ENCODE peak calls at places on chromosomes 5 and 9, in five cellular contexts. T, E, K, C and G are unnamed samples.

GRCh38 chr5:17180957-17181723 is 36.3 kb upstream of the BASP1 start:
- DNase-seq in T (peak; percentile 95), E (no peak), K (no peak), C (no peak), G (no peak)

GRCh38 chr5:177362102-177362868 is 4.6 kb downstream of the RGS14 start:
- DNase-seq in T (no peak), E (peak; percentile 40), K (no peak), C (no peak), G (no peak)

GRCh38 chr5:176542135-176542595 is 5.0 kb upstream of the RNF44 start:
- DNase-seq in T (no peak), E (peak; percentile 49), K (no peak), C (no peak), G (peak; percentile 61)

GRCh38 chr9:119961774-119962408 is 592.7 kb upstream of the BRINP1 start:
- DNase-seq in T (peak; percentile 56), E (peak; percentile 63), K (no peak), C (no peak), G (peak; percentile 12)

GRCh38 chr5:155943516-155944407 is 383.2 kb upstream of the SGCD start:
- DNase-seq in T (peak; percentile 70), E (no peak), K (peak; percentile 28), C (no peak), G (peak; percentile 13)

GRCh38 chr5:90709323-90710148 is 150.9 kb downstream of the ADGRV1 start:
- DNase-seq in T (peak; percentile 53), E (peak; percentile 30), K (peak; percentile 33), C (no peak), G (peak; percentile 55)

GRCh38 chr9:107269681-107270080 is 13.4 kb upstream of the RAD23B start:
- DNase-seq in T (no peak), E (no peak), K (no peak), C (no peak), G (no peak)

GRCh38 chr5:71802673-71803072 is 83.6 kb downstream of the CARTPT start:
- DNase-seq in T (no peak), E (no peak), K (no peak), C (no peak), G (no peak)

GRCh38 chr5:57063773-57064172 is 110.1 kb upstream of the GPBP1 start:
- DNase-seq in T (no peak), E (no peak), K (no peak), C (no peak), G (no peak)

GRCh38 chr5:82728931-82729717 is 348.1 kb downstream of the TMEM167A start:
- DNase-seq in T (no peak), E (no peak), K (no peak), C (no peak), G (no peak)

GRCh38 chr9:4704129-4704528 is 24.8 kb downstream of the CDC37L1 start:
- DNase-seq in T (no peak), E (no peak), K (no peak), C (no peak), G (no peak)

GRCh38 chr9:19934301-19934868 is 145.5 kb upstream of the SLC24A2 start:
- DNase-seq in T (peak; percentile 2), E (peak; percentile 32), K (no peak), C (no peak), G (no peak)

GRCh38 chr9:136667217-136667939 is 4.7 kb downstream of the EGFL7 start:
- DNase-seq in T (no peak), E (no peak), K (no peak), C (no peak), G (no peak)

GRCh38 chr9:110650991-110651411 is 17.6 kb upstream of the MUSK start:
- DNase-seq in T (no peak), E (no peak), K (no peak), C (no peak), G (no peak)

GRCh38 chr5:58854396-58854795 is 271.5 kb downstream of the RAB3C start:
- DNase-seq in T (no peak), E (no peak), K (no peak), C (no peak), G (no peak)

GRCh38 chr5:84379749-84380148 is 4.9 kb downstream of the EDIL3 start:
- DNase-seq in T (no peak), E (no peak), K (no peak), C (no peak), G (no peak)

GRCh38 chr9:133658442-133659431 is 22.6 kb downstream of the DBH start:
- DNase-seq in T (peak; percentile 18), E (peak; percentile 52), K (peak; percentile 15), C (no peak), G (no peak)

GRCh38 chr5:76547891-76548524 is 75.2 kb downstream of the F2RL2 start:
- DNase-seq in T (no peak), E (no peak), K (no peak), C (peak; percentile 27), G (no peak)

GRCh38 chr5:14777932-14778788 is 93.4 kb downstream of the ANKH start:
- DNase-seq in T (no peak), E (no peak), K (no peak), C (no peak), G (no peak)

GRCh38 chr5:114101153-114101552 is 260.7 kb upstream of the KCNN2 start:
- DNase-seq in T (peak; percentile 34), E (no peak), K (no peak), C (no peak), G (peak; percentile 2)

GRCh38 chr9:29349050-29349449 is 1775.8 kb upstream of the C9orf72 start:
- DNase-seq in T (peak; percentile 31), E (no peak), K (no peak), C (no peak), G (no peak)

GRCh38 chr9:4084440-4084818 is 215.4 kb downstream of the GLIS3 start:
- DNase-seq in T (no peak), E (no peak), K (no peak), C (no peak), G (no peak)

GRCh38 chr5:136079195-136079985 is 50.6 kb downstream of the TGFBI start:
- DNase-seq in T (no peak), E (no peak), K (no peak), C (no peak), G (peak; percentile 20)

GRCh38 chr5:136080113-136080482 is 51.3 kb downstream of the TGFBI start:
- DNase-seq in T (no peak), E (no peak), K (no peak), C (no peak), G (no peak)

GRCh38 chr5:136082390-136083193 is 50.1 kb upstream of the SMAD5 start:
- DNase-seq in T (peak; percentile 70), E (peak; percentile 68), K (peak; percentile 88), C (no peak), G (peak; percentile 73)

GRCh38 chr5:136081192-136081591 is 51.5 kb upstream of the SMAD5 start:
- DNase-seq in T (no peak), E (no peak), K (no peak), C (no peak), G (no peak)

GRCh38 chr5:136080483-136081180 is 51.8 kb downstream of the TGFBI start:
- DNase-seq in T (peak; percentile 85), E (peak; percentile 85), K (peak; percentile 78), C (peak; percentile 82), G (peak; percentile 92)
- TF ChIP-seq POLR2A in T (peak; percentile 45), E (no peak), K (peak; percentile 43), C (peak; percentile 60), G (no peak)

DNA sequence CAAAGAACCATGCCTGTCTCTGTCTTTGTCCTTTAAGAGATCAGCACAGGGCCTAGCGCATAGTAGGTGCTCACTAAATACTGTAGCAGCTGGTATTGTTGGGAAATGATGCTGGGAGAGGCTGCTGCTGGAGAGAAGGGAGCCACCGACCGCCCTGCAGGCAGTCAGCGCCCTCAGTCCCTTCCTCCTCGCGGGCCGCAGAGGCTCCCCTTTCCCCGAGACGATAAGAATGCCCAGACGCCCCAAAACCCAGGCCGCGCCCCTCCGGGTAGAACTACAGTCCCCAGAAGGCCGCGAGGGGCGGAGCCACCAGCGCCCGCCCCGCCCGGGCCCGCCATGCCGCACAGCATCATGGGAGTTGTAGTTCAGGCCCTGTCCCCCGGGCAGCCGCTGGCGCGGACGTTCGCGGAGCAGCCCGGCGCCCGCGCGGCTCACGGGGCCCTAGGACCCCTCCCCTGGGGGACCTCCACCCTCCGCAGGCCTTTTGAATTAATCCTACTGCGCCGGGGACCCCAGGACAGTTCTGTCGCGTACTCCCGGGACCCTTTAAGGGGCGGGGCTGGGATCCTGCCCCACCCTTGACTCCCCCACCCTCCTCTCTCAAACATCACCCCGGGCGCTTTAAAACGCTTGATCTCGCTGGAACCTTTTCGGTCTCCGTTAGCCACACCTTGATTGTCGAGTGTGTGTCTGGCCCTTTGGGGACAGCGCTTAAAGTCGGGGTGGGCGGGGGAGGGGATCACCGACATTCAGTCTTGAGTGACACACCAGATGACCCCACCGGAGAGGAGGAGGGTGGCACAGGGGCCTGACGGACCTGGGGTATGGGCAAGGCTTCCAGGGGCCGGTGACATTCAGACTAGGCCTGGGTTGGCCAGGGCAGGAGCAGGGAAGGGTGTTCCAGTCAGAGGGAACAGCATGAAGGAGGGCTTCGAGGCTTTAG is 24.8 kb upstream of the IER5L start:
- DNase-seq in T (peak; percentile 83), E (peak; percentile 87), K (peak; percentile 88), C (no peak), G (peak; percentile 84)
- TF ChIP-seq POLR2A in T (peak; percentile 9), E (no peak), K (peak; percentile 65), C (peak; percentile 34), G (no peak)

GRCh38 chr5:95823241-95823737 is 763 bp upstream of the GLRX start:
- DNase-seq in T (no peak), E (no peak), K (no peak), C (no peak), G (no peak)

GRCh38 chr5:95822408-95823240 is at the start of gene GLRX:
- DNase-seq in T (peak; percentile 81), E (peak; percentile 81), K (peak; percentile 80), C (no peak), G (peak; percentile 77)

GRCh38 chr5:95823738-95824609 is 1.4 kb upstream of the GLRX start:
- DNase-seq in T (peak; percentile 91), E (peak; percentile 54), K (peak; percentile 64), C (no peak), G (peak; percentile 56)

GRCh38 chr5:95821110-95822021 is 1.2 kb downstream of the GLRX start:
- DNase-seq in T (no peak), E (no peak), K (no peak), C (no peak), G (peak; percentile 51)

GRCh38 chr5:95822038-95822407 is 503 bp downstream of the GLRX start:
- DNase-seq in T (peak; percentile 38), E (peak; percentile 60), K (peak; percentile 42), C (no peak), G (no peak)
- TF ChIP-seq POLR2A in T (no peak), E (no peak), K (no peak), C (no peak), G (no peak)

GRCh38 chr9:81689343-81690175 is at the start of gene TLE1:
- DNase-seq in T (peak; percentile 99), E (peak; percentile 99), K (peak; percentile 97), C (peak; percentile 20), G (peak; percentile 97)
- TF ChIP-seq POLR2A in T (peak; percentile 83), E (no peak), K (peak; percentile 88), C (no peak), G (no peak)

DNA sequence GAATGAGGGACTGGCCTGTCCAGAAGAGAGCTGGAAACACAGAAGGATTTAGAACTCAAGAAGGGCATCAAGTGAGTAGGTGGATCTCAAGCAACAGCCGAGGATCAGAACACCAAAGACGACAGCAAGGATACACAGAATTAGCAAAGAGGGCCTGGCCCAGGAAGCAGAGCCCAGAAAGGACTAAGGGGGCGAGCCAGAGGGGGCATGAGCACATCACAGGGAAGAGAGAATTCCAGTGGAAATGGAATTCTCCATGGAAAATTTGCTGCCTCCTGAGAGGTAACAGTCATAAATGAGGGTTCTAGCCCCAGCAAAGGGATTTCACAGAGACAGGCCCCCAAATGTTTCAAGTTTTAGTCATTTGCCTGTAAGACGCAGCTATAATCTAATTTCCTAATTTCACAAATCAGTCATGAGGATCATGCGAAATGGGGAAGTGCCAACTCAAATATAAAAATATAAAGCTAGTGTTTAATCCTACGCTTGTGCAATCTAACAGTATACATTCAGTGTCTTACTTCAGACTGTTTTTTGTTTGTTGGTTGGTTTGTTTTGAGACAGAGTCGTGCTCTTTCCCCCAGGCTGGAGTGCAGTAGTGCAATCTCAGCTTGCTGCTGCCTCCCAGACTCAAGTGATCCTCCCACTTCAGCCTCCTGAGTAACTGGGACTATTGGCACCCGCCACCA is 46.7 kb downstream of the FNBP1 start:
- DNase-seq in T (no peak), E (no peak), K (no peak), C (no peak), G (no peak)
- TF ChIP-seq POLR2A in T (no peak), E (no peak), K (no peak), C (no peak), G (no peak)